ENCODE peak calls at places on chromosomes 13 and 19, in nine cellular contexts. One of them, this sample, is unnamed.

GRCh38 chr13:21402586-21403307 is 56.4 kb downstream of the ZDHHC20 start:
- DNase-seq in HFF-Myc: no peak
- DNase-seq in GM12865: no peak
- DNase-seq in B cell: no peak
- DNase-seq in GM23338: no peak
- DNase-seq in Peyer's patch: no peak
- DNase-seq in Caco-2: no peak
- DNase-seq in pancreas: no peak
- DNase-seq in thoracic aorta: no peak
- DNase-seq in this sample: no peak

GRCh38 chr13:111422352-111422751 is 101.9 kb downstream of the TEX29 start:
- DNase-seq in HFF-Myc: no peak
- DNase-seq in GM12865: no peak
- DNase-seq in B cell: no peak
- DNase-seq in GM23338: no peak
- DNase-seq in Peyer's patch: no peak
- DNase-seq in Caco-2: no peak
- DNase-seq in pancreas: no peak
- DNase-seq in thoracic aorta: no peak
- DNase-seq in this sample: no peak

GRCh38 chr19:27793128-27793643 is 1419.8 kb downstream of the UQCRFS1 start:
- DNase-seq in HFF-Myc: peak
- DNase-seq in GM12865: peak
- DNase-seq in B cell: peak
- DNase-seq in GM23338: peak
- DNase-seq in Peyer's patch: peak
- DNase-seq in Caco-2: peak
- DNase-seq in pancreas: peak
- DNase-seq in thoracic aorta: peak
- DNase-seq in this sample: no peak

GRCh38 chr13:45352031-45352430 is 11.0 kb upstream of the TPT1 start:
- DNase-seq in HFF-Myc: no peak
- DNase-seq in GM12865: no peak
- DNase-seq in B cell: no peak
- DNase-seq in GM23338: no peak
- DNase-seq in Peyer's patch: no peak
- DNase-seq in Caco-2: no peak
- DNase-seq in pancreas: no peak
- DNase-seq in thoracic aorta: no peak
- DNase-seq in this sample: no peak

GRCh38 chr13:74555291-74556001 is 421.2 kb upstream of the KLF12 start:
- DNase-seq in HFF-Myc: no peak
- DNase-seq in GM12865: no peak
- DNase-seq in B cell: no peak
- DNase-seq in GM23338: no peak
- DNase-seq in Peyer's patch: no peak
- DNase-seq in Caco-2: no peak
- DNase-seq in pancreas: no peak
- DNase-seq in thoracic aorta: no peak
- DNase-seq in this sample: no peak

GRCh38 chr13:113413898-113414282 is 39.4 kb downstream of the ADPRHL1 start:
- DNase-seq in HFF-Myc: no peak
- DNase-seq in GM12865: no peak
- DNase-seq in B cell: no peak
- DNase-seq in GM23338: no peak
- DNase-seq in Peyer's patch: no peak
- DNase-seq in Caco-2: no peak
- DNase-seq in pancreas: no peak
- DNase-seq in thoracic aorta: peak
- DNase-seq in this sample: no peak

GRCh38 chr13:29583073-29583785 is 12.3 kb downstream of the SLC7A1 start:
- DNase-seq in HFF-Myc: peak
- DNase-seq in GM12865: no peak
- DNase-seq in B cell: no peak
- DNase-seq in GM23338: no peak
- DNase-seq in Peyer's patch: no peak
- DNase-seq in Caco-2: no peak
- DNase-seq in pancreas: no peak
- DNase-seq in thoracic aorta: no peak
- DNase-seq in this sample: no peak

GRCh38 chr13:70893832-70894231 is 785.6 kb upstream of the KLHL1 start:
- DNase-seq in HFF-Myc: no peak
- DNase-seq in GM12865: peak
- DNase-seq in B cell: no peak
- DNase-seq in GM23338: peak
- DNase-seq in Peyer's patch: no peak
- DNase-seq in Caco-2: no peak
- DNase-seq in pancreas: no peak
- DNase-seq in thoracic aorta: no peak
- DNase-seq in this sample: no peak

GRCh38 chr19:43570174-43570791 is 5.0 kb downstream of the XRCC1 start:
- DNase-seq in HFF-Myc: no peak
- DNase-seq in GM12865: no peak
- DNase-seq in B cell: no peak
- DNase-seq in GM23338: peak
- DNase-seq in Peyer's patch: no peak
- DNase-seq in Caco-2: no peak
- DNase-seq in pancreas: no peak
- DNase-seq in thoracic aorta: no peak
- DNase-seq in this sample: no peak

GRCh38 chr13:88196106-88196505 is 524.9 kb downstream of the SLITRK5 start:
- DNase-seq in HFF-Myc: no peak
- DNase-seq in GM12865: no peak
- DNase-seq in B cell: no peak
- DNase-seq in GM23338: no peak
- DNase-seq in Peyer's patch: no peak
- DNase-seq in Caco-2: no peak
- DNase-seq in pancreas: no peak
- DNase-seq in thoracic aorta: no peak
- DNase-seq in this sample: no peak

GRCh38 chr13:32038353-32038752 is 6.8 kb downstream of the FRY start:
- DNase-seq in HFF-Myc: no peak
- DNase-seq in GM12865: no peak
- DNase-seq in B cell: no peak
- DNase-seq in GM23338: no peak
- DNase-seq in Peyer's patch: no peak
- DNase-seq in Caco-2: no peak
- DNase-seq in pancreas: no peak
- DNase-seq in thoracic aorta: no peak
- DNase-seq in this sample: no peak

GRCh38 chr13:91539458-91540156 is 141.2 kb downstream of the GPC5 start:
- DNase-seq in HFF-Myc: no peak
- DNase-seq in GM12865: no peak
- DNase-seq in B cell: no peak
- DNase-seq in GM23338: no peak
- DNase-seq in Peyer's patch: no peak
- DNase-seq in Caco-2: peak
- DNase-seq in pancreas: no peak
- DNase-seq in thoracic aorta: no peak
- DNase-seq in this sample: no peak

GRCh38 chr13:30307966-30308290 is 577 bp upstream of the KATNAL1 start:
- DNase-seq in HFF-Myc: no peak
- DNase-seq in GM12865: no peak
- DNase-seq in B cell: no peak
- DNase-seq in GM23338: no peak
- DNase-seq in Peyer's patch: no peak
- DNase-seq in Caco-2: no peak
- DNase-seq in pancreas: no peak
- DNase-seq in thoracic aorta: no peak
- DNase-seq in this sample: no peak

GRCh38 chr19:45100797-45101196 is 7.8 kb downstream of the PPP1R37 start:
- DNase-seq in HFF-Myc: no peak
- DNase-seq in GM12865: no peak
- DNase-seq in B cell: no peak
- DNase-seq in GM23338: no peak
- DNase-seq in Peyer's patch: peak
- DNase-seq in Caco-2: no peak
- DNase-seq in pancreas: no peak
- DNase-seq in thoracic aorta: no peak
- DNase-seq in this sample: no peak

GRCh38 chr13:51759240-51759639 is 44.7 kb downstream of the DHRS12 start:
- DNase-seq in HFF-Myc: no peak
- DNase-seq in GM12865: no peak
- DNase-seq in B cell: no peak
- DNase-seq in GM23338: no peak
- DNase-seq in Peyer's patch: no peak
- DNase-seq in Caco-2: no peak
- DNase-seq in pancreas: no peak
- DNase-seq in thoracic aorta: no peak
- DNase-seq in this sample: no peak

GRCh38 chr13:75507027-75508001 is 25.3 kb upstream of the TBC1D4 start:
- DNase-seq in HFF-Myc: no peak
- DNase-seq in GM12865: peak
- DNase-seq in B cell: no peak
- DNase-seq in GM23338: no peak
- DNase-seq in Peyer's patch: no peak
- DNase-seq in Caco-2: no peak
- DNase-seq in pancreas: no peak
- DNase-seq in thoracic aorta: no peak
- DNase-seq in this sample: no peak

GRCh38 chr13:51675385-51675784 is 91.1 kb downstream of the WDFY2 start:
- DNase-seq in HFF-Myc: no peak
- DNase-seq in GM12865: no peak
- DNase-seq in B cell: no peak
- DNase-seq in GM23338: no peak
- DNase-seq in Peyer's patch: no peak
- DNase-seq in Caco-2: no peak
- DNase-seq in pancreas: no peak
- DNase-seq in thoracic aorta: no peak
- DNase-seq in this sample: no peak

GRCh38 chr13:101925731-101926130 is 473.3 kb downstream of the ITGBL1 start:
- DNase-seq in HFF-Myc: no peak
- DNase-seq in GM12865: no peak
- DNase-seq in B cell: no peak
- DNase-seq in GM23338: no peak
- DNase-seq in Peyer's patch: no peak
- DNase-seq in Caco-2: no peak
- DNase-seq in pancreas: no peak
- DNase-seq in thoracic aorta: no peak
- DNase-seq in this sample: no peak

GRCh38 chr13:43021926-43022670 is 1.3 kb upstream of the DNAJC15 start:
- DNase-seq in HFF-Myc: no peak
- DNase-seq in GM12865: no peak
- DNase-seq in B cell: no peak
- DNase-seq in GM23338: no peak
- DNase-seq in Peyer's patch: no peak
- DNase-seq in Caco-2: no peak
- DNase-seq in pancreas: no peak
- DNase-seq in thoracic aorta: no peak
- DNase-seq in this sample: no peak

GRCh38 chr13:41700790-41701310 is 243.5 kb downstream of the RGCC start:
- DNase-seq in HFF-Myc: peak
- DNase-seq in GM12865: no peak
- DNase-seq in B cell: no peak
- DNase-seq in GM23338: no peak
- DNase-seq in Peyer's patch: no peak
- DNase-seq in Caco-2: no peak
- DNase-seq in pancreas: peak
- DNase-seq in thoracic aorta: no peak
- DNase-seq in this sample: no peak

GRCh38 chr13:109567315-109567714 is 219.1 kb downstream of the IRS2 start:
- DNase-seq in HFF-Myc: no peak
- DNase-seq in GM12865: no peak
- DNase-seq in B cell: no peak
- DNase-seq in GM23338: no peak
- DNase-seq in Peyer's patch: no peak
- DNase-seq in Caco-2: no peak
- DNase-seq in pancreas: no peak
- DNase-seq in thoracic aorta: no peak
- DNase-seq in this sample: no peak
- TF ChIP-seq CTCF in HFF-Myc: no peak
- TF ChIP-seq CTCF in GM12865: no peak
- TF ChIP-seq CTCF in B cell: no peak
- TF ChIP-seq CTCF in GM23338: no peak
- TF ChIP-seq CTCF in Peyer's patch: no peak
- TF ChIP-seq CTCF in Caco-2: no peak
- TF ChIP-seq CTCF in pancreas: no peak
- TF ChIP-seq CTCF in thoracic aorta: no peak
- TF ChIP-seq CTCF in this sample: no peak

DNA sequence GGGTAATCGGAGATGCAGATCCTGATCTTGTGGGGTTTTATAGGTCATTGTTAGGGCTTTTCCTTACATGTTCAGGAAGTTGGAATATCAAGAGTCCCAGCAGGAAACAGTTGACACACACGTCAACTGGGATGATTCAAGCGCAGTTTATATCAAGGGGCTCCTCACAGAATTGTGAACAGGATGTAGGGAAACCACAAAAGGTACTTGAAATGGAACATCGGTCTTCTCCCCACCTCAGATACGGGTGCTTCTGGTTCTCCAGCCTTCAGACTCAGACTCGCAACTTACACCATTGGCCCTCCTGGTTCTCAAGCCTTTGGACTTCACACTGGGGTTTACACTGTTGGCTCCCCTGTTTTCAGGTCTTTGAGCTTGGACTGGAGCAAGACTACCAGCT is 19.5 kb downstream of the ZNF557 start:
- DNase-seq in HFF-Myc: no peak
- DNase-seq in GM12865: no peak
- DNase-seq in B cell: no peak
- DNase-seq in GM23338: no peak
- DNase-seq in Peyer's patch: no peak
- DNase-seq in Caco-2: no peak
- DNase-seq in pancreas: no peak
- DNase-seq in thoracic aorta: no peak
- DNase-seq in this sample: no peak
- TF ChIP-seq CTCF in HFF-Myc: no peak
- TF ChIP-seq CTCF in GM12865: no peak
- TF ChIP-seq CTCF in B cell: no peak
- TF ChIP-seq CTCF in GM23338: no peak
- TF ChIP-seq CTCF in Peyer's patch: no peak
- TF ChIP-seq CTCF in Caco-2: no peak
- TF ChIP-seq CTCF in pancreas: no peak
- TF ChIP-seq CTCF in thoracic aorta: no peak
- TF ChIP-seq CTCF in this sample: no peak

DNA sequence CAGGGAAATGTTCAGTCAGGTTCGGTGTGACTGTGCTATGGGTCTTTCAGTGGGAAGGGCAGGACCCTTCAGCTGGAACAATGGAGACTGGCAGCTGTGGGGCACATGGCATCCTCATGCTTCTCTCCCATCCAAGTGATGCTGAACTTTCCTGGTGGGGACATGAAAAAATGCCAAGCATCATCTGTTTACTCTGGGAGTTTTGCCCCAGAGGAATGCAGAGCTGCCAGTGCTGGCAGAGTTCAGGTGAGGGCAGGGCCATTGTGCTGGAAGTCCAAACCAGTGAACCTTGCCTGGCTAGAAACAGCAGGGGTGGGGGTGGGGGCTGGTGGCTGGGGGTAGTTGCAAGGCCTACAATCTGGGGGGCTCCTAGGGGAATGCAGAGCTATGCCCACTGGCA is 1320.6 kb downstream of the PCDH9 start:
- DNase-seq in HFF-Myc: no peak
- DNase-seq in GM12865: no peak
- DNase-seq in B cell: no peak
- DNase-seq in GM23338: no peak
- DNase-seq in Peyer's patch: no peak
- DNase-seq in Caco-2: no peak
- DNase-seq in pancreas: no peak
- DNase-seq in thoracic aorta: no peak
- DNase-seq in this sample: no peak
- TF ChIP-seq CTCF in HFF-Myc: no peak
- TF ChIP-seq CTCF in GM12865: no peak
- TF ChIP-seq CTCF in B cell: no peak
- TF ChIP-seq CTCF in GM23338: no peak
- TF ChIP-seq CTCF in Peyer's patch: no peak
- TF ChIP-seq CTCF in Caco-2: no peak
- TF ChIP-seq CTCF in pancreas: no peak
- TF ChIP-seq CTCF in thoracic aorta: no peak
- TF ChIP-seq CTCF in this sample: no peak

GRCh38 chr19:47813304-47813994 is 8.3 kb upstream of the CRX start:
- DNase-seq in HFF-Myc: peak
- DNase-seq in GM12865: peak
- DNase-seq in B cell: peak
- DNase-seq in GM23338: peak
- DNase-seq in Peyer's patch: peak
- DNase-seq in Caco-2: peak
- DNase-seq in pancreas: peak
- DNase-seq in thoracic aorta: no peak
- DNase-seq in this sample: no peak
- TF ChIP-seq CTCF in HFF-Myc: peak
- TF ChIP-seq CTCF in GM12865: peak
- TF ChIP-seq CTCF in B cell: peak
- TF ChIP-seq CTCF in GM23338: peak
- TF ChIP-seq CTCF in Peyer's patch: peak
- TF ChIP-seq CTCF in Caco-2: peak
- TF ChIP-seq CTCF in pancreas: peak
- TF ChIP-seq CTCF in thoracic aorta: peak
- TF ChIP-seq CTCF in this sample: peak

This sample was measured in dorsolateral prefrontal cortex.